ENCODE peak calls at places on chromosome 17, in six cellular contexts. J is K562, N is SK-N-SH, H is GM12878, A is HepG2, G is H1. F is an unnamed sample.

GRCh38 chr17:55664287-55664686 is 58.4 kb downstream of the TMEM100 start:
- DNase-seq in J (no peak), N (no peak), H (peak), A (no peak), G (no peak), F (peak)

GRCh38 chr17:38800237-38800760 is 943 bp upstream of the PIP4K2B start:
- DNase-seq in J (no peak), N (no peak), H (no peak), A (no peak), G (no peak), F (no peak)

GRCh38 chr17:45783593-45784292 is 377 bp upstream of the CRHR1 start:
- DNase-seq in J (peak), N (peak), H (no peak), A (no peak), G (no peak), F (no peak)

GRCh38 chr17:59362811-59363205 is 31.4 kb downstream of the YPEL2 start:
- DNase-seq in J (no peak), N (no peak), H (no peak), A (no peak), G (no peak), F (no peak)

GRCh38 chr17:15171433-15172047 is 93.6 kb downstream of the PMP22 start:
- DNase-seq in J (peak), N (peak), H (no peak), A (peak), G (peak), F (no peak)

GRCh38 chr17:43471801-43472200 is 12.0 kb upstream of the DHX8 start:
- DNase-seq in J (no peak), N (no peak), H (no peak), A (no peak), G (no peak), F (no peak)

GRCh38 chr17:69762359-69762758 is 312.7 kb upstream of the KCNJ16 start:
- DNase-seq in J (no peak), N (no peak), H (no peak), A (no peak), G (no peak), F (no peak)

GRCh38 chr17:35726609-35727460 is 4.6 kb upstream of the RASL10B start:
- DNase-seq in J (no peak), N (no peak), H (no peak), A (peak), G (peak), F (no peak)

GRCh38 chr17:77546772-77547201 is 406.0 kb downstream of the SEC14L1 start:
- DNase-seq in J (peak), N (peak), H (no peak), A (no peak), G (peak), F (no peak)

GRCh38 chr17:55420776-55421178 is 858 bp downstream of the MMD start:
- DNase-seq in J (peak), N (peak), H (no peak), A (no peak), G (peak), F (peak)

GRCh38 chr17:33560165-33560564 is 267.1 kb upstream of the ASIC2 start:
- DNase-seq in J (no peak), N (no peak), H (no peak), A (no peak), G (no peak), F (no peak)

GRCh38 chr17:67067571-67068517 is 23.5 kb downstream of the CACNG1 start:
- DNase-seq in J (no peak), N (no peak), H (no peak), A (no peak), G (no peak), F (no peak)

GRCh38 chr17:41322903-41323895 is 7.7 kb upstream of the KRTAP17-1 start:
- DNase-seq in J (no peak), N (no peak), H (no peak), A (no peak), G (no peak), F (no peak)

GRCh38 chr17:4747847-4748246 is 8.1 kb upstream of the CXCL16 start:
- DNase-seq in J (no peak), N (peak), H (no peak), A (no peak), G (no peak), F (no peak)

GRCh38 chr17:58328195-58329034 is at the start of gene TSPOAP1:
- DNase-seq in J (peak), N (peak), H (peak), A (no peak), G (peak), F (peak)

GRCh38 chr17:73255671-73256181 is 6.0 kb downstream of the CPSF4L start:
- DNase-seq in J (peak), N (peak), H (no peak), A (no peak), G (peak), F (peak)

GRCh38 chr17:79114455-79115301 is 40.1 kb downstream of the ENGASE start:
- DNase-seq in J (no peak), N (peak), H (no peak), A (no peak), G (no peak), F (no peak)

GRCh38 chr17:55726440-55726839 is 3.8 kb upstream of the TMEM100 start:
- DNase-seq in J (no peak), N (peak), H (no peak), A (no peak), G (no peak), F (no peak)

GRCh38 chr17:57552114-57552601 is 192.9 kb downstream of the CCDC182 start:
- DNase-seq in J (peak), N (peak), H (no peak), A (no peak), G (peak), F (no peak)

GRCh38 chr17:66468241-66469087 is 166.1 kb downstream of the PRKCA start:
- DNase-seq in J (peak), N (no peak), H (peak), A (peak), G (no peak), F (peak)

GRCh38 chr17:82568997-82569393 is 49.5 kb downstream of the FOXK2 start:
- DNase-seq in J (no peak), N (peak), H (no peak), A (no peak), G (no peak), F (no peak)

GRCh38 chr17:20926532-20926931 is 116.3 kb downstream of the USP22 start:
- DNase-seq in J (no peak), N (no peak), H (no peak), A (no peak), G (no peak), F (no peak)
- H3K4me3 ChIP-seq in J (no peak), N (no peak), H (no peak), A (no peak), G (no peak), F (no peak)

GRCh38 chr17:7577327-7578199 is 1.9 kb upstream of the CD68 start:
- DNase-seq in J (no peak), N (no peak), H (no peak), A (no peak), G (no peak), F (no peak)
- TF ChIP-seq GABPA in J (no peak), N (no peak), H (no peak), A (no peak), G (no peak), F (no peak)

DNA sequence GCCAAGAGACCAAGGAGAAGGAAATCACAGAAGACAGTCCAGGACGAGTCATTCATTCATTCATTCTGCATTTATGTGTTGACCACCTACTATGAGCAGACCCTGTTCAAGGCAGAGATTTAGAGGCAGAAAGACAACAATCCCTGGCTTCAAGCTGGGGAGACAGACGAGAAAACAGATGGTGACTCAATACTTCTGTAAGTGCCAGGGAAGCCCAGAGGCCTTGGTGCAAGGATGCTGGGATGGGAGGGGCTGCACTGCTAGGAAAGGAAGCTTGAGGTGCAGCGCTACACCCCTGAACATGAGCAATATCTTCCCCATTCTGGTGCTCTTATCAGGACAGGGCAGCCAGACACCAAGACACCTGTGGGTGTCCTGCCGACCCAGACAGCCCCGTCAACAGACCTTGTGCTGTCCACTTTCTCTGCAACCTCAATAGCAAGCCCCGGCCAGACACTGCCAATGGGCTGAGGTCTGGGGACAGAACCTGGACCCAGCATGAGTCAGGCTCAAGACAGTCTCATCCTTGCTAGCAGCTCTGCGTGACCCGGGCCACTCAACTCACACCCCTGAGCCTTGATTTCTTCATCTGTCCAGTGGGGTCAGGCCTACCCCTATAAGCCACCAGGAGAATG is 163.5 kb downstream of the COPRS start:
- DNase-seq in J (no peak), N (no peak), H (no peak), A (no peak), G (no peak), F (no peak)
- H3K4me3 ChIP-seq in J (no peak), N (no peak), H (no peak), A (peak), G (no peak), F (no peak)

GRCh38 chr17:21239680-21240374 is 13.4 kb downstream of the NATD1 start:
- DNase-seq in J (peak), N (peak), H (no peak), A (peak), G (peak), F (no peak)
- TF ChIP-seq GABPA in J (no peak), N (no peak), H (no peak), A (no peak), G (no peak), F (no peak)

GRCh38 chr17:75698659-75699058 is 22.6 kb upstream of the ITGB4 start:
- DNase-seq in J (no peak), N (no peak), H (no peak), A (no peak), G (no peak), F (no peak)
- H3K4me3 ChIP-seq in J (no peak), N (no peak), H (no peak), A (no peak), G (no peak), F (no peak)

GRCh38 chr17:42329025-42329976 is 41.0 kb downstream of the STAT5A start:
- DNase-seq in J (no peak), N (no peak), H (no peak), A (no peak), G (peak), F (no peak)
- TF ChIP-seq GABPA in J (no peak), N (no peak), H (no peak), A (no peak), G (no peak), F (no peak)

GRCh38 chr17:10051112-10051511 is 146.0 kb upstream of the RCVRN start:
- DNase-seq in J (no peak), N (no peak), H (no peak), A (no peak), G (no peak), F (no peak)

GRCh38 chr17:10052414-10052813 is 146.0 kb downstream of the GAS7 start:
- DNase-seq in J (no peak), N (no peak), H (peak), A (no peak), G (no peak), F (no peak)

GRCh38 chr17:10048951-10049350 is 143.9 kb upstream of the RCVRN start:
- DNase-seq in J (no peak), N (no peak), H (no peak), A (peak), G (no peak), F (no peak)

GRCh38 chr17:10053976-10054551 is 144.3 kb downstream of the GAS7 start:
- DNase-seq in J (no peak), N (no peak), H (no peak), A (no peak), G (no peak), F (no peak)

GRCh38 chr17:10050597-10051101 is 145.6 kb upstream of the RCVRN start:
- DNase-seq in J (no peak), N (no peak), H (peak), A (no peak), G (no peak), F (peak)
- H3K4me3 ChIP-seq in J (no peak), N (no peak), H (peak), A (no peak), G (no peak), F (no peak)

GRCh38 chr17:49403514-49404289 is 11.0 kb downstream of the PHB1 start:
- DNase-seq in J (no peak), N (no peak), H (no peak), A (no peak), G (no peak), F (no peak)

GRCh38 chr17:49404371-49404770 is 10.3 kb downstream of the PHB1 start:
- DNase-seq in J (no peak), N (no peak), H (no peak), A (no peak), G (no peak), F (peak)

GRCh38 chr17:49401971-49402491 is 12.7 kb downstream of the PHB1 start:
- DNase-seq in J (no peak), N (no peak), H (no peak), A (no peak), G (no peak), F (no peak)

GRCh38 chr17:49404906-49405305 is 9.8 kb downstream of the PHB1 start:
- DNase-seq in J (no peak), N (no peak), H (no peak), A (no peak), G (no peak), F (no peak)

DNA sequence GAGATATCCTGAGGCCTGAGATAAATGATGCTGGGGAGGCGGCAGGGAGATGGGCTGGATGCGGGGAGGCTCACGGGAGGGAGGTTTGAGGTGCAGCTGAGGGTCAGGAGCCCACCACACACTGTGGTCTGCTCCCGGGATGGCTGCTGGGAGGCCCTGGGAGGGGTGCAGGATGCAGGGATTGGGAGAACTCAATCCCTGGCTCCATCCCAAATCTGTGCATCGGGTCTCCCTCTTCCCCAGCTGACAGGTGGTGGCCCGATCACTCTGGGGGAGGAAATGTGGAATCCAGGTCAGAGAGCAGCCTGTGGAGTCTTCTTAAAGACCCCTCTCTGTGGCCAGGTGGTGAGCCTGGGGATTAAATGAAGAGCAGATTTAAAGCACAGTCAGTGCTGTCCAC is 12.0 kb downstream of the PHB1 start:
- DNase-seq in J (no peak), N (no peak), H (no peak), A (no peak), G (no peak), F (no peak)
- TF ChIP-seq GABPA in J (no peak), N (no peak), H (no peak), A (no peak), G (no peak), F (no peak)

GRCh38 chr17:10196936-10197335 is 1.5 kb downstream of the GAS7 start:
- DNase-seq in J (no peak), N (no peak), H (no peak), A (no peak), G (no peak), F (no peak)
- H3K4me3 ChIP-seq in J (no peak), N (no peak), H (no peak), A (no peak), G (no peak), F (no peak)

F was measured in HL-60.